ENCODE peak calls at places on chromosomes 5 and 9, in four cellular contexts. N is HCT116, Q is H1, M is gastrocnemius medialis. W is an unnamed sample.

GRCh38 chr5:100803391-100803790 is 99.7 kb downstream of the ST8SIA4 start:
- DNase-seq in N (no peak), M (no peak), Q (no peak), W (no peak)

GRCh38 chr9:15541862-15542261 is 11.0 kb upstream of the CCDC171 start:
- DNase-seq in Q (no peak), M (no peak), N (no peak), W (no peak)

GRCh38 chr5:158287643-158288228 is 428.8 kb upstream of the CLINT1 start:
- DNase-seq in Q (no peak), N (no peak), M (no peak), W (no peak)

GRCh38 chr9:127796225-127796813 is 6.4 kb upstream of the FPGS start:
- DNase-seq in N (no peak), M (no peak), Q (no peak), W (peak; percentile 62)

GRCh38 chr9:132683873-132684272 is 13.6 kb downstream of the GTF3C4 start:
- DNase-seq in N (no peak), M (no peak), Q (no peak), W (no peak)

GRCh38 chr5:86407711-86408110 is 210.0 kb upstream of the COX7C start:
- DNase-seq in Q (no peak), N (no peak), M (no peak), W (no peak)

GRCh38 chr9:93094294-93095204 is 1.5 kb upstream of the CARD19 start:
- DNase-seq in N (no peak), M (no peak), Q (no peak), W (no peak)

GRCh38 chr5:56004874-56005273 is 10.1 kb upstream of the IL6ST start:
- DNase-seq in N (no peak), Q (no peak), M (no peak), W (no peak)

GRCh38 chr5:91388362-91388761 is 5.2 kb upstream of the ARRDC3 start:
- DNase-seq in M (no peak), Q (no peak), N (no peak), W (no peak)

DNA sequence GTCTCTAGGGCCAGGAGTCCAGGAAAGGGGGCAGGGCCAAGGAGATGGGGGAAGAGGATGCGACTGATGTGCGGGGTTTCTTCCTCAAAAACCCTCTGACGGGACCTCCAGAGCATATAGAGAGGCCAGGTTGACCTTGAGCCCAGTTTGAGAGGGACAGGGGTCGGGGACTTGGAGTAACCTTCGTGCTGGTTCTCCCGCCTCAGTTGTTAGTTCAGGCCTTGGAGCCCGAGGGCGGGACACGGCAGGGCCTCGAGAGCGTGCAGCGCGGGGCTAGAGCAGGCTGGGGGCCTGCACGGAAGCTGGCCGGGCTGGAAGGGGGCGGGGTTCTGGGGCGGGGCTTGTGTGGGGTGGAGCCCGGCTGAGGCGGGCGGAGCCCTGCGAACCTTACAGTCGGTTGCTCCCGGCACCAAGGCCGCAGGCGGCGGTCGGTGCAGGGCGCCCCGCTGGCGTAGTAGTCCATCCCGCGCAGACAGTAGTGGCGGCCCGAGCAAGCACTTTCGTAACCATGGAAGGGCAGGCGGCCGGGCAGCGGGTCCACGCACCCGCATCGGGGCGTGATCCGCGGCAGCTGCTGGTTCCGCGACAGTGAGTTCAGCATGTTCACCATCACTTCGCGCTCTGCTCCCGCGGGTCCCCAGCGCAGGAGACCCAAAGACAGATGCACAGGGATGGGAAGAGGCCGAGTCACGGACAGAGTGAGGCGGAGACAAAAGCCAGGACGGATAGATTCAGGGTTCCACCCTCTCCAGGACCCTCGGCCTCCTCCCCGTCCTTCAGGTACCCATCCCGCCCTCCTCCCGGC is 4.0 kb upstream of the MYORG start:
- DNase-seq in Q (peak; percentile 88), N (no peak), M (peak; percentile 54), W (no peak)
- TF ChIP-seq POLR2A in Q (no peak), N (peak; percentile 35), M (peak; percentile 28), W (no peak)

GRCh38 chr9:684950-685340 is 156.6 kb upstream of the DMRT1 start:
- DNase-seq in N (no peak), Q (no peak), M (no peak), W (no peak)
- TF ChIP-seq POLR2A in N (no peak), Q (no peak), M (no peak), W (no peak)

GRCh38 chr9:121700165-121700830 is 48.9 kb downstream of the DAB2IP start:
- DNase-seq in Q (peak; percentile 77), N (no peak), M (peak; percentile 77), W (peak; percentile 80)
- TF ChIP-seq POLR2A in Q (no peak), N (no peak), M (no peak), W (no peak)

GRCh38 chr5:139403418-139403786 is 487 bp downstream of the SPATA24 start:
- DNase-seq in N (no peak), M (no peak), Q (no peak), W (no peak)

GRCh38 chr5:139404484-139404840 is 573 bp upstream of the SPATA24 start:
- DNase-seq in M (no peak), N (no peak), Q (no peak), W (no peak)

GRCh38 chr5:139401546-139401945 is 2.3 kb downstream of the SPATA24 start:
- DNase-seq in M (no peak), Q (no peak), N (no peak), W (no peak)

GRCh38 chr5:139402561-139403158 is 1.2 kb downstream of the SPATA24 start:
- DNase-seq in N (peak; percentile 19), Q (peak; percentile 77), M (no peak), W (no peak)

GRCh38 chr5:139403787-139404483 is at the start of gene SPATA24:
- DNase-seq in Q (peak; percentile 95), M (peak; percentile 94), N (peak; percentile 88), W (peak; percentile 99)
- TF ChIP-seq POLR2A in Q (no peak), M (peak; percentile 25), N (no peak), W (no peak)

W was measured in suprapubic skin.